ENCODE peak calls at places on chromosomes 2 and 18, in ten cellular contexts. X, S, U, M, B, Y, L, O, T and R are unnamed samples.

GRCh38 chr2:68366083-68366560 is 1.0 kb downstream of the PLEK start:
- DNase-seq in X (no peak), S (no peak), U (no peak), M (no peak), B (no peak), Y (no peak), L (no peak), O (no peak), T (no peak), R (peak; percentile 14)

GRCh38 chr18:3455938-3456685 is 6.1 kb downstream of the TGIF1 start:
- DNase-seq in X (no peak), S (peak; percentile 57), U (no peak), M (no peak), B (no peak), Y (no peak), L (no peak), O (peak; percentile 43), T (no peak), R (no peak)

GRCh38 chr18:8890957-8891464 is 185.7 kb downstream of the MTCL1 start:
- DNase-seq in X (no peak), S (peak; percentile 95), U (no peak), M (no peak), B (peak; percentile 2), Y (no peak), L (no peak), O (peak; percentile 83), T (no peak), R (no peak)

GRCh38 chr2:8027387-8027786 is 654.5 kb upstream of the ID2 start:
- DNase-seq in X (no peak), S (no peak), U (no peak), M (no peak), B (no peak), Y (no peak), L (no peak), O (no peak), T (no peak), R (no peak)

GRCh38 chr2:42653039-42653438 is 84.6 kb downstream of the MTA3 start:
- DNase-seq in X (no peak), S (no peak), U (no peak), M (no peak), B (no peak), Y (no peak), L (no peak), O (no peak), T (no peak), R (no peak)

GRCh38 chr2:162062559-162062958 is 11.5 kb downstream of the DPP4 start:
- DNase-seq in X (no peak), S (peak; percentile 28), U (no peak), M (no peak), B (no peak), Y (no peak), L (no peak), O (no peak), T (no peak), R (no peak)

GRCh38 chr2:72738096-72738495 is 87.7 kb downstream of the EXOC6B start:
- DNase-seq in X (no peak), S (no peak), U (no peak), M (no peak), B (no peak), Y (no peak), L (no peak), O (no peak), T (no peak), R (no peak)

GRCh38 chr2:108271691-108272253 is 16.9 kb upstream of the SULT1C2 start:
- DNase-seq in X (peak; percentile 38), S (no peak), U (no peak), M (no peak), B (no peak), Y (no peak), L (no peak), O (no peak), T (no peak), R (no peak)

GRCh38 chr2:18219676-18220075 is 340.8 kb downstream of the RDH14 start:
- DNase-seq in X (no peak), S (no peak), U (no peak), M (no peak), B (no peak), Y (no peak), L (no peak), O (peak; percentile 17), T (no peak), R (no peak)